ENCODE peak calls at places on chromosome 9, in five cellular contexts. V is SHP77, I is amygdala, E is endothelial cell, Q is NCI-H2227 treated with DMSO at 0.1 percent for 48 hours. C is an unnamed sample.

GRCh38 chr9:37531699-37532098 is 44.5 kb downstream of the FBXO10 start:
- DNase-seq in V (no peak), I (no peak), E (no peak), Q (no peak), C (no peak)

GRCh38 chr9:37939575-37940095 is 35.7 kb upstream of the SLC25A51 start:
- DNase-seq in V (no peak), I (no peak), E (no peak), Q (no peak), C (no peak)

GRCh38 chr9:135898634-135899407 is 8.5 kb downstream of the CAMSAP1 start:
- DNase-seq in V (no peak), I (no peak), E (no peak), Q (no peak), C (no peak)

GRCh38 chr9:104108315-104108714 is 14.2 kb downstream of the SMC2 start:
- DNase-seq in V (no peak), I (no peak), E (no peak), Q (no peak), C (no peak)

GRCh38 chr9:68750786-68751185 is 45.7 kb downstream of the PIP5K1B start:
- DNase-seq in V (no peak), I (no peak), E (no peak), Q (no peak), C (no peak)

GRCh38 chr9:80222466-80223169 is 650.9 kb downstream of the TLE4 start:
- DNase-seq in V (no peak), I (no peak), E (no peak), Q (no peak), C (no peak)

GRCh38 chr9:135348788-135349150 is 130.8 kb upstream of the PPP1R26 start:
- DNase-seq in V (no peak), I (no peak), E (no peak), Q (no peak), C (no peak)

GRCh38 chr9:91066856-91067255 is 265.2 kb downstream of the SYK start:
- DNase-seq in V (no peak), I (no peak), E (no peak), Q (no peak), C (no peak)

GRCh38 chr9:5577225-5577624 is 51.7 kb upstream of the RIC1 start:
- DNase-seq in V (no peak), I (no peak), E (no peak), Q (no peak), C (no peak)

GRCh38 chr9:103361906-103362305 is 366.8 kb downstream of the CYLC2 start:
- DNase-seq in V (no peak), I (no peak), E (no peak), Q (no peak), C (no peak)

GRCh38 chr9:137406876-137407589 is 15.9 kb downstream of the EXD3 start:
- DNase-seq in V (peak), I (peak), E (peak), Q (peak), C (peak)

GRCh38 chr9:97109194-97109811 is 70.4 kb upstream of the CTSV start:
- DNase-seq in V (peak), I (peak), E (peak), Q (no peak), C (peak)

GRCh38 chr9:133581553-133582343 is 27.4 kb downstream of the FAM163B start:
- DNase-seq in V (no peak), I (no peak), E (no peak), Q (no peak), C (no peak)

GRCh38 chr9:129455151-129455995 is 165.5 kb downstream of the C9orf50 start:
- DNase-seq in V (no peak), I (no peak), E (no peak), Q (no peak), C (no peak)

GRCh38 chr9:4371108-4371507 is 71.2 kb upstream of the GLIS3 start:
- DNase-seq in V (no peak), I (no peak), E (no peak), Q (no peak), C (no peak)

GRCh38 chr9:86645303-86645702 is 291.1 kb upstream of the TUT7 start:
- DNase-seq in V (no peak), I (peak), E (no peak), Q (no peak), C (no peak)

GRCh38 chr9:124805186-124805585 is 28.3 kb downstream of the OLFML2A start:
- DNase-seq in V (no peak), I (no peak), E (no peak), Q (no peak), C (no peak)

GRCh38 chr9:25225938-25226760 is 452.1 kb downstream of the TUSC1 start:
- DNase-seq in V (no peak), I (no peak), E (no peak), Q (no peak), C (no peak)

GRCh38 chr9:83432104-83432627 is 106.0 kb downstream of the FRMD3 start:
- DNase-seq in V (no peak), I (peak), E (no peak), Q (no peak), C (no peak)

GRCh38 chr9:114827658-114828360 is 22.0 kb upstream of the TNFSF15 start:
- DNase-seq in V (no peak), I (no peak), E (no peak), Q (no peak), C (no peak)

GRCh38 chr9:18274693-18275092 is 199.3 kb upstream of the ADAMTSL1 start:
- DNase-seq in V (no peak), I (no peak), E (no peak), Q (no peak), C (no peak)

GRCh38 chr9:17005085-17005484 is 129.8 kb upstream of the CNTLN start:
- DNase-seq in V (peak), I (no peak), E (no peak), Q (peak), C (peak)

GRCh38 chr9:6564868-6565267 is 80.7 kb downstream of the GLDC start:
- DNase-seq in V (no peak), I (no peak), E (no peak), Q (no peak), C (no peak)

C was measured in NCI-H774.